ENCODE peak calls at places on chromosome 10, in five cellular contexts. E, B, M, U and L are unnamed samples.

GRCh38 chr10:90859321-90859751 is 1.5 kb upstream of the HTR7 start:
- DNase-seq in M (no peak), E (no peak), B (no peak), U (no peak), L (no peak)

GRCh38 chr10:92290076-92290836 is 622 bp downstream of the CPEB3 start:
- DNase-seq in B (peak), E (peak), M (peak), U (no peak), L (no peak)

GRCh38 chr10:33930079-33930478 is 595.6 kb upstream of the NRP1 start:
- DNase-seq in M (no peak), E (no peak), U (no peak), B (no peak), L (no peak)

GRCh38 chr10:71069909-71070666 is 142.3 kb upstream of the UNC5B start:
- DNase-seq in M (no peak), U (no peak), B (no peak), E (no peak), L (no peak)

GRCh38 chr10:49168821-49169495 is 19.2 kb downstream of the TMEM273 start:
- DNase-seq in B (no peak), M (no peak), E (no peak), U (no peak), L (no peak)

GRCh38 chr10:120980316-120980975 is 129.3 kb downstream of the WDR11 start:
- DNase-seq in E (no peak), U (no peak), M (no peak), B (no peak), L (no peak)

GRCh38 chr10:112980908-112981307 is 30.9 kb downstream of the TCF7L2 start:
- DNase-seq in M (no peak), U (no peak), B (no peak), E (no peak), L (no peak)

GRCh38 chr10:35640951-35641429 is 1.1 kb downstream of the FZD8 start:
- DNase-seq in U (peak), B (no peak), M (peak), E (peak), L (peak)

GRCh38 chr10:78549536-78549935 is 515.9 kb downstream of the RPS24 start:
- DNase-seq in E (no peak), U (no peak), B (no peak), M (no peak), L (no peak)

GRCh38 chr10:33114451-33114944 is 156.5 kb upstream of the ITGB1 start:
- DNase-seq in M (peak), U (no peak), E (no peak), B (no peak), L (no peak)

GRCh38 chr10:6445671-6446278 is 134.3 kb downstream of the PRKCQ start:
- DNase-seq in U (peak), M (peak), B (peak), E (peak), L (peak)

GRCh38 chr10:49164587-49165188 is 23.5 kb downstream of the TMEM273 start:
- DNase-seq in E (no peak), U (no peak), B (no peak), M (peak), L (peak)

GRCh38 chr10:3220853-3221252 is 48.3 kb upstream of the PITRM1 start:
- DNase-seq in U (no peak), M (no peak), B (no peak), E (no peak), L (no peak)

GRCh38 chr10:36345770-36346169 is 703.7 kb upstream of the FZD8 start:
- DNase-seq in U (no peak), B (no peak), E (no peak), M (no peak), L (no peak)

GRCh38 chr10:68876246-68876918 is 24.7 kb upstream of the DDX50 start:
- DNase-seq in M (no peak), U (no peak), B (no peak), E (no peak), L (no peak)

GRCh38 chr10:52662255-52662654 is 110.3 kb downstream of the MBL2 start:
- DNase-seq in E (no peak), M (no peak), B (no peak), U (no peak), L (no peak)

GRCh38 chr10:124176309-124177179 is 83.1 kb upstream of the CHST15 start:
- DNase-seq in B (no peak), E (no peak), M (no peak), U (no peak), L (peak)

GRCh38 chr10:24957624-24958435 is 5.4 kb upstream of the PRTFDC1 start:
- DNase-seq in M (no peak), U (no peak), B (no peak), E (no peak), L (no peak)

GRCh38 chr10:103394180-103394579 is 2.1 kb downstream of the ATP5MK start:
- DNase-seq in U (no peak), M (no peak), B (no peak), E (no peak), L (no peak)